ENCODE peak calls at places on chromosomes 13 and 19, in five cellular contexts. U is A549, R is K562, F is H1, P is HepG2. E is an unnamed sample.

GRCh38 chr19:13881692-13882418 is 4.9 kb downstream of the NANOS3 start:
- DNase-seq in U (no peak), R (no peak), F (no peak), P (no peak), E (no peak)

GRCh38 chr19:17579523-17580244 is 24.2 kb downstream of the COLGALT1 start:
- DNase-seq in U (peak), R (peak), F (peak), P (no peak), E (peak)

GRCh38 chr13:73000027-73000674 is 58.7 kb upstream of the KLF5 start:
- DNase-seq in U (no peak), R (no peak), F (no peak), P (no peak), E (peak)

GRCh38 chr19:19452241-19453128 is 47.0 kb downstream of the GATAD2A start:
- DNase-seq in U (no peak), R (no peak), F (no peak), P (no peak), E (no peak)

GRCh38 chr19:53989600-53990533 is 1.6 kb upstream of the CACNG6 start:
- DNase-seq in U (peak), R (no peak), F (no peak), P (no peak), E (peak)

GRCh38 chr13:74771964-74772363 is 637.8 kb upstream of the KLF12 start:
- DNase-seq in U (peak), R (no peak), F (no peak), P (no peak), E (no peak)

GRCh38 chr13:22561581-22561980 is 619.2 kb upstream of the SGCG start:
- DNase-seq in U (no peak), R (no peak), F (no peak), P (no peak), E (no peak)

GRCh38 chr19:1284293-1284978 is 1.2 kb upstream of the EFNA2 start:
- DNase-seq in U (no peak), R (no peak), F (no peak), P (no peak), E (no peak)

GRCh38 chr13:75250526-75251183 is 231.3 kb downstream of the TBC1D4 start:
- DNase-seq in U (no peak), R (no peak), F (no peak), P (no peak), E (peak)

GRCh38 chr13:59532405-59532804 is 631.3 kb downstream of the DIAPH3 start:
- DNase-seq in U (no peak), R (no peak), F (no peak), P (no peak), E (peak)

GRCh38 chr19:31179471-31179852 is 169.8 kb downstream of the TSHZ3 start:
- DNase-seq in U (no peak), R (no peak), F (no peak), P (no peak), E (no peak)

GRCh38 chr19:31178833-31179470 is 170.3 kb downstream of the TSHZ3 start:
- DNase-seq in U (no peak), R (no peak), F (no peak), P (no peak), E (no peak)

GRCh38 chr19:31174948-31175347 is 174.3 kb downstream of the TSHZ3 start:
- DNase-seq in U (no peak), R (no peak), F (no peak), P (no peak), E (no peak)

GRCh38 chr19:31175564-31176348 is 173.5 kb downstream of the TSHZ3 start:
- DNase-seq in U (no peak), R (no peak), F (no peak), P (no peak), E (no peak)

GRCh38 chr19:31177230-31177629 is 172.0 kb downstream of the TSHZ3 start:
- DNase-seq in U (no peak), R (no peak), F (no peak), P (no peak), E (no peak)
- TF ChIP-seq JUN in U (no peak), R (no peak), F (no peak), P (no peak), E (no peak)

GRCh38 chr13:102289606-102290005 is 112.2 kb downstream of the FGF14 start:
- DNase-seq in U (no peak), R (no peak), F (no peak), P (no peak), E (no peak)

GRCh38 chr13:102280366-102280765 is 121.5 kb downstream of the FGF14 start:
- DNase-seq in U (no peak), R (no peak), F (no peak), P (no peak), E (no peak)

GRCh38 chr13:102291587-102292218 is 110.1 kb downstream of the FGF14 start:
- DNase-seq in U (no peak), R (no peak), F (no peak), P (no peak), E (no peak)

GRCh38 chr13:102286326-102286725 is 115.5 kb downstream of the FGF14 start:
- DNase-seq in U (peak), R (no peak), F (no peak), P (peak), E (no peak)
- TF ChIP-seq POLR2A in U (no peak), R (no peak), F (no peak), P (no peak), E (no peak)

GRCh38 chr19:16327911-16328823 is 3.5 kb downstream of the KLF2 start:
- DNase-seq in U (peak), R (no peak), F (no peak), P (no peak), E (peak)
- TF ChIP-seq JUN in U (no peak), R (no peak), F (no peak), P (no peak), E (peak)

DNA sequence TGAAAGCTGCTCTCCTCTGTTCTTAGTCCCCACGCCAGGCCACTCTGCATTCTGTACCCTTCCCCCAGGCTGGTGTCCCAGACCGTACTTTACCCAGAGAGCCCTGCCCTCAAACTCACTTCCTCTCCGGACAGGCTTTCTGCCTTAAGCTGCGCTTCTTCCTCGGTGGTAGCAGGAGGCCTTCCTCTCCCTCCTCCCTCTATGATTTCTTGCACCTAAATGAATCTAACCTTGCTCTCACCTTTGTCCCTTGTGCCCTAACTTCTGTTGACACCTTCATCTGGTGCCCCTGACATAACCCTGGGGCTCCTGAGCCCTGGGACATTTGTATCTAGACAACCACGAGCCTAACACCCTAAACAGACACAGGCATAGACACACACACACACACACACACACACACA is 29.6 kb upstream of the CEACAM21 start:
- DNase-seq in U (no peak), R (no peak), F (no peak), P (no peak), E (no peak)
- TF ChIP-seq POLR2A in U (no peak), R (no peak), F (no peak), P (no peak), E (no peak)

GRCh38 chr19:9836021-9836420 is 903 bp downstream of the PIN1 start:
- DNase-seq in U (no peak), R (peak), F (no peak), P (no peak), E (no peak)
- TF ChIP-seq JUN in U (no peak), R (no peak), F (no peak), P (no peak), E (no peak)

DNA sequence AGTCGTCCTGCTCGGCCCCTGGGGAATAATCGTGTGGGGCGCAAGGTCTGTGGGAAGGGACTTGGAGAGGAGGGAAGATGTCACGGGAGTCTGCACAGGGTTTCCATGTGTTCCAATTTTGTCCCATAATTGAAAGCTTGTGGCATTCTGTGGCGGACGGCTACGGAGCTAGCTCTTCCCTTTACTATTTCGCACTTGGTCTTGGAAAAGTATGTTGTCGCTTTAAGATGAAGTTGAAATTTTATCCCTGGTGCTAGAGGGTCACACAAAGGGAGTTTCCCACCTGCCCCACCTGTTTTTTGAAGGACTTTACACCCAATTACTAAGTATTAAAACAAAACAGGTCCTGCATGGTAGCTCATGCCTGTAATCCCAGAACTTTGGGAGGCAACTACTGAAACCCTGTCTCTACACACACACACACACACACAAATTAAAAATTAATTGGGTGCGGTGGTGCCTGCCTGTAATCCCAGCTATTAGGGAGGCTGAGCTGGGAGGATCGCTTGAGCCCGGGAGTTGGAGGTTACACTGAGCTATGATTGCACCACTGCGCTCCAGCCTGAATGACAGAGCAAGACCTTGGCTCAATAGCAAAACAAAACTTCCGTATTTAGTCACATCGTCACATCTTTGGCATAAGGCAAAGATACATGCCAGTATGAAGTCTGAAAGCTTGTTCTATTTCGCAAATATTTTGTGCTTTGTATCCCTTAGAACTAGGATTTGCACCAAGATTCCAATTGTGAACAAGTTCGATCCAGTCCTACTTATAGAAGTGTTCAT is 1.0 kb upstream of the TPT1 start:
- DNase-seq in U (no peak), R (no peak), F (no peak), P (no peak), E (no peak)
- TF ChIP-seq POLR2A in U (no peak), R (no peak), F (no peak), P (no peak), E (no peak)

GRCh38 chr13:40127476-40127875 is 472.0 kb downstream of the COG6 start:
- DNase-seq in U (no peak), R (no peak), F (no peak), P (no peak), E (no peak)

GRCh38 chr13:40130871-40131636 is 475.6 kb downstream of the COG6 start:
- DNase-seq in U (peak), R (no peak), F (no peak), P (peak), E (peak)

GRCh38 chr13:40127925-40128324 is 472.5 kb downstream of the COG6 start:
- DNase-seq in U (no peak), R (no peak), F (no peak), P (no peak), E (no peak)

GRCh38 chr13:40132249-40132648 is 476.8 kb downstream of the COG6 start:
- DNase-seq in U (no peak), R (no peak), F (no peak), P (no peak), E (no peak)

GRCh38 chr13:40129467-40129866 is 474.0 kb downstream of the COG6 start:
- DNase-seq in U (no peak), R (no peak), F (no peak), P (no peak), E (no peak)
- TF ChIP-seq JUN in U (no peak), R (no peak), F (no peak), P (no peak), E (no peak)

GRCh38 chr19:40433391-40434216 is 7.8 kb upstream of the SERTAD1 start:
- DNase-seq in U (peak), R (peak), F (peak), P (peak), E (peak)
- TF ChIP-seq POLR2A in U (peak), R (peak), F (peak), P (peak), E (peak)